ENCODE peak calls at places on chromosome 3, in seven cellular contexts. Q is AG20443, X is NCI-H69, L is amygdala, B is WTC11, Y is choroid plexus epithelial cell, W is GDM1. Z is an unnamed sample.

GRCh38 chr3:139444446-139444845 is 31.9 kb downstream of the RBP2 start:
- DNase-seq in Q (no peak), X (no peak), L (no peak), B (no peak), Y (no peak), W (no peak), Z (no peak)

GRCh38 chr3:89260721-89261120 is 153.3 kb downstream of the EPHA3 start:
- DNase-seq in Q (no peak), X (no peak), L (no peak), B (no peak), Y (peak), W (no peak), Z (no peak)

GRCh38 chr3:25854214-25854613 is 64.3 kb downstream of the OXSM start:
- DNase-seq in Q (no peak), X (no peak), L (no peak), B (no peak), Y (peak), W (no peak), Z (no peak)

GRCh38 chr3:57081173-57081572 is 20.7 kb downstream of the SPATA12 start:
- DNase-seq in Q (no peak), X (no peak), L (no peak), B (no peak), Y (no peak), W (no peak), Z (no peak)

GRCh38 chr3:113498221-113499005 is 16.5 kb downstream of the SPICE1 start:
- DNase-seq in Q (no peak), X (no peak), L (no peak), B (no peak), Y (peak), W (no peak), Z (no peak)

GRCh38 chr3:113947372-113948014 is at the start of gene ZDHHC23:
- DNase-seq in Q (peak), X (peak), L (no peak), B (peak), Y (peak), W (peak), Z (no peak)

GRCh38 chr3:8638994-8639393 is 5.6 kb downstream of the SSUH2 start:
- DNase-seq in Q (no peak), X (peak), L (no peak), B (no peak), Y (peak), W (no peak), Z (no peak)

GRCh38 chr3:99648091-99648490 is 9.7 kb downstream of the COL8A1 start:
- DNase-seq in Q (peak), X (peak), L (no peak), B (no peak), Y (peak), W (no peak), Z (no peak)

GRCh38 chr3:57048728-57049127 is 11.7 kb upstream of the SPATA12 start:
- DNase-seq in Q (no peak), X (peak), L (no peak), B (no peak), Y (no peak), W (no peak), Z (no peak)

GRCh38 chr3:5260992-5261501 is 73.5 kb downstream of the EDEM1 start:
- DNase-seq in Q (no peak), X (no peak), L (no peak), B (no peak), Y (no peak), W (no peak), Z (no peak)

GRCh38 chr3:117706731-117707130 is 997.2 kb downstream of the TUSC7 start:
- DNase-seq in Q (no peak), X (no peak), L (no peak), B (no peak), Y (no peak), W (no peak), Z (no peak)

GRCh38 chr3:59821274-59821673 is 771.4 kb upstream of the CFAP20DC start:
- DNase-seq in Q (no peak), X (peak), L (no peak), B (no peak), Y (peak), W (no peak), Z (no peak)

GRCh38 chr3:120559228-120560061 is 36.7 kb upstream of the NDUFB4 start:
- DNase-seq in Q (peak), X (peak), L (peak), B (peak), Y (peak), W (peak), Z (no peak)

GRCh38 chr3:136632625-136633081 is 119.5 kb downstream of the STAG1 start:
- DNase-seq in Q (no peak), X (peak), L (no peak), B (no peak), Y (no peak), W (no peak), Z (no peak)

GRCh38 chr3:114336122-114336697 is 42.4 kb downstream of the TIGIT start:
- DNase-seq in Q (no peak), X (no peak), L (no peak), B (no peak), Y (peak), W (no peak), Z (no peak)

GRCh38 chr3:10995871-10996270 is 3.3 kb downstream of the SLC6A1 start:
- DNase-seq in Q (no peak), X (no peak), L (no peak), B (no peak), Y (no peak), W (no peak), Z (no peak)

GRCh38 chr3:62159693-62160092 is 213.7 kb downstream of the FEZF2 start:
- DNase-seq in Q (peak), X (no peak), L (no peak), B (no peak), Y (peak), W (no peak), Z (no peak)

GRCh38 chr3:126127904-126128303 is 44.0 kb upstream of the SLC41A3 start:
- DNase-seq in Q (no peak), X (no peak), L (no peak), B (no peak), Y (no peak), W (no peak), Z (no peak)

GRCh38 chr3:188788621-188789081 is 383.1 kb upstream of the TPRG1 start:
- DNase-seq in Q (peak), X (no peak), L (no peak), B (no peak), Y (peak), W (no peak), Z (no peak)

GRCh38 chr3:62211675-62212429 is 161.5 kb downstream of the FEZF2 start:
- DNase-seq in Q (no peak), X (peak), L (no peak), B (no peak), Y (no peak), W (no peak), Z (no peak)

GRCh38 chr3:13495921-13496723 is 16.0 kb downstream of the HDAC11 start:
- DNase-seq in Q (peak), X (peak), L (peak), B (peak), Y (peak), W (peak), Z (peak)

GRCh38 chr3:102178817-102179216 is 256.0 kb upstream of the ZPLD1 start:
- DNase-seq in Q (no peak), X (no peak), L (no peak), B (no peak), Y (no peak), W (no peak), Z (no peak)

GRCh38 chr3:46971742-46972141 is 4.8 kb downstream of the CCDC12 start:
- DNase-seq in Q (no peak), X (no peak), L (no peak), B (no peak), Y (no peak), W (peak), Z (no peak)

GRCh38 chr3:99938270-99938955 is 120.8 kb downstream of the CMSS1 start:
- DNase-seq in Q (no peak), X (peak), L (no peak), B (no peak), Y (peak), W (no peak), Z (no peak)

GRCh38 chr3:120147072-120147871 is 53.0 kb upstream of the GSK3B start:
- DNase-seq in Q (no peak), X (peak), L (no peak), B (peak), Y (no peak), W (peak), Z (no peak)

GRCh38 chr3:168545591-168545990 is 449.9 kb upstream of the GOLIM4 start:
- DNase-seq in Q (no peak), X (peak), L (no peak), B (no peak), Y (peak), W (no peak), Z (no peak)

GRCh38 chr3:31550452-31551251 is 17.9 kb downstream of the STT3B start:
- DNase-seq in Q (peak), X (peak), L (no peak), B (no peak), Y (peak), W (no peak), Z (no peak)

GRCh38 chr3:40456279-40456939 is 730 bp upstream of the RPL14 start:
- DNase-seq in Q (no peak), X (no peak), L (no peak), B (no peak), Y (no peak), W (no peak), Z (no peak)

GRCh38 chr3:155934215-155934614 is 63.8 kb downstream of the GMPS start:
- DNase-seq in Q (peak), X (no peak), L (no peak), B (no peak), Y (peak), W (no peak), Z (no peak)

GRCh38 chr3:31137718-31138465 is 243.4 kb upstream of the GADL1 start:
- DNase-seq in Q (no peak), X (no peak), L (no peak), B (no peak), Y (no peak), W (no peak), Z (no peak)

GRCh38 chr3:114879059-114880031 is 267.7 kb downstream of the ZBTB20 start:
- DNase-seq in Q (peak), X (peak), L (no peak), B (no peak), Y (peak), W (no peak), Z (no peak)

GRCh38 chr3:114624047-114624445 is 330.2 kb downstream of the TIGIT start:
- DNase-seq in Q (peak), X (no peak), L (peak), B (no peak), Y (peak), W (no peak), Z (no peak)

GRCh38 chr3:48990636-48991421 is 788 bp downstream of the P4HTM start:
- DNase-seq in Q (peak), X (peak), L (no peak), B (peak), Y (no peak), W (no peak), Z (no peak)

GRCh38 chr3:38655708-38656300 is 6.3 kb upstream of the SCN5A start:
- DNase-seq in Q (no peak), X (peak), L (no peak), B (no peak), Y (peak), W (peak), Z (peak)

Z was measured in iPS DF 19.7.